ENCODE peak calls at places on chromosomes 12 and 14, in nine cellular contexts. U is tibial artery; Y is suprapubic skin; O is uterus; N is ovary; T is effector memory CD4-positive, alpha-beta T cell; G is cardiac muscle cell; D is DND-41; M is CD4-positive, CD25-positive, alpha-beta regulatory T cell. R is an unnamed sample.

GRCh38 chr14:24285351-24285750 is 14.0 kb upstream of the RABGGTA start:
- DNase-seq in Y (no peak), U (no peak), G (no peak), T (no peak), M (no peak), N (no peak), O (no peak), D (no peak), R (no peak)

GRCh38 chr12:14874882-14875281 is 10.8 kb downstream of the MGP start:
- DNase-seq in D (no peak), G (no peak), T (no peak), Y (no peak), N (no peak), O (no peak), M (no peak), U (no peak), R (no peak)

GRCh38 chr12:58414398-58414871 is 473.1 kb downstream of the ATP23 start:
- DNase-seq in Y (no peak), N (no peak), O (no peak), G (peak; percentile 65), M (no peak), U (no peak), T (no peak), D (no peak), R (no peak)

GRCh38 chr14:75051556-75051899 is 261 bp upstream of the MLH3 start:
- DNase-seq in Y (no peak), T (no peak), O (no peak), M (no peak), G (no peak), N (no peak), D (no peak), U (no peak), R (no peak)

GRCh38 chr14:61107896-61108295 is 126.9 kb downstream of the SLC38A6 start:
- DNase-seq in G (no peak), U (no peak), M (no peak), O (no peak), T (no peak), D (no peak), N (no peak), Y (no peak), R (no peak)

GRCh38 chr14:33357225-33358010 is 418.7 kb downstream of the NPAS3 start:
- DNase-seq in N (no peak), D (no peak), M (no peak), O (no peak), T (no peak), Y (no peak), U (no peak), G (peak; percentile 31), R (no peak)

GRCh38 chr12:113470871-113471618 is 626 bp downstream of the LHX5 start:
- DNase-seq in O (no peak), M (no peak), Y (no peak), T (no peak), U (no peak), N (no peak), D (no peak), G (no peak), R (no peak)

GRCh38 chr14:31449971-31450610 is 7.2 kb downstream of the DTD2 start:
- DNase-seq in N (no peak), Y (no peak), U (no peak), O (no peak), M (no peak), T (no peak), D (no peak), G (peak; percentile 65), R (no peak)

GRCh38 chr12:48032597-48032996 is 28.3 kb upstream of the COL2A1 start:
- DNase-seq in G (peak; percentile 14), M (no peak), D (no peak), N (no peak), U (no peak), T (no peak), O (no peak), Y (no peak), R (no peak)

GRCh38 chr14:96117101-96117897 is 78.1 kb downstream of the C14orf132 start:
- DNase-seq in Y (no peak), D (no peak), O (no peak), T (no peak), M (no peak), N (no peak), G (peak; percentile 27), U (no peak), R (no peak)

GRCh38 chr14:69654109-69654508 is 42.7 kb downstream of the SUSD6 start:
- DNase-seq in D (no peak), U (no peak), T (no peak), Y (no peak), O (no peak), N (no peak), G (no peak), M (no peak), R (no peak)

GRCh38 chr14:76413106-76413961 is 37.4 kb downstream of the ESRRB start:
- DNase-seq in U (no peak), G (no peak), M (no peak), D (no peak), O (no peak), N (no peak), Y (no peak), T (no peak), R (no peak)

GRCh38 chr14:22007278-22008097 is 333.9 kb upstream of the OR4E1 start:
- DNase-seq in Y (no peak), O (no peak), U (no peak), G (no peak), N (no peak), T (no peak), D (no peak), M (no peak), R (no peak)

GRCh38 chr12:1518763-1519516 is 75.4 kb downstream of the FBXL14 start:
- DNase-seq in T (no peak), D (no peak), O (no peak), N (no peak), M (no peak), Y (no peak), U (peak; percentile 54), G (peak; percentile 65), R (no peak)

GRCh38 chr14:102392506-102392905 is 29.8 kb downstream of the TECPR2 start:
- DNase-seq in D (no peak), Y (no peak), O (no peak), G (no peak), T (no peak), U (no peak), M (no peak), N (no peak), R (no peak)

GRCh38 chr14:72262771-72263170 is 330.5 kb downstream of the RGS6 start:
- DNase-seq in D (no peak), G (no peak), Y (no peak), N (no peak), M (no peak), O (no peak), T (no peak), U (no peak), R (no peak)

GRCh38 chr14:68158640-68159039 is 339.1 kb downstream of the RAD51B start:
- DNase-seq in N (no peak), T (no peak), O (no peak), U (no peak), Y (no peak), M (no peak), G (no peak), D (no peak), R (no peak)
- H3K4me3 ChIP-seq in N (no peak overlapping the region), T (no peak overlapping the region), O (no peak overlapping the region), U (no peak overlapping the region), Y (no peak overlapping the region), M (no peak overlapping the region), G (no peak overlapping the region), D (no peak overlapping the region), R (no peak overlapping the region)

DNA sequence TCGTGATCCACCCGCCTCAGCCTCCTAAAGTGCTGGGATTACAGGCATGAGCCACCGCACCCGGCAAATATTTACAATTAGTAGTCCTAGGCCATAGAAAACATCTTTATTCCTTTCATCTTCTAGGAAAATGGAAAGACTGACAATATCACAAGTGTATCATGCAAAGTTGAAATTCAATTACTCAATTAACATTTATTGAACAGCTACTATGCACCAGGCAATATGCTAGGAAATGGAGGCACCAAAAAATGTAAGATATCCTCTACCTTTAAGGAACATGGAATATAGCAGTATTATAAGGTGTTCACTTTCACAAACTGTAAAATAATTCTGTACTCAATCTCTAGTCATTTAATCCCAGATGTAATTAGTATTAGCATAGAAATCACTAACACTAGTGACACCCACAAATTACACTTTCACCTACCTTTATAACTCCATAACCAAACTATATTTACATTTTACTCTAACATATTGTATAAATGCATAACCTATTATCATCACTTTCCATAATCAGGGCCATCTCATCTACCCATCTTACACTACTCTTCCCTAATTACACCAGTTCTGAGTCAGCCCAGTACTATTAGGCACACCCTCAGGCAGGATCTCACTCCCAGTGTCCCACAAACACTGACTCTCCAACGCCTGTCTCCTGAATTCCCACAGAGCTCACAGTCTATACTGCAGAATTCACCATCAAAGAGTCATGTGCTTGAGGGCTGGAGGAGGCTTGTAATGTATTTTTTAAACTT is 10.4 kb downstream of the CORO1C start:
- DNase-seq in D (no peak), T (no peak), U (no peak), O (no peak), G (no peak), M (no peak), N (no peak), Y (no peak), R (no peak)
- H3K4me1 ChIP-seq in D (peaks cover 18% of the 10 kb centered on the region), T (no peaks in the 10 kb centered on the region), U (peaks cover 99% of the 10 kb centered on the region), O (peaks cover 31% of the 10 kb centered on the region), G (peaks cover 23% of the 10 kb centered on the region), M (no peaks in the 10 kb centered on the region), N (peaks cover 7% of the 10 kb centered on the region), Y (peaks cover 58% of the 10 kb centered on the region), R (peaks cover 94% of the 10 kb centered on the region)

DNA sequence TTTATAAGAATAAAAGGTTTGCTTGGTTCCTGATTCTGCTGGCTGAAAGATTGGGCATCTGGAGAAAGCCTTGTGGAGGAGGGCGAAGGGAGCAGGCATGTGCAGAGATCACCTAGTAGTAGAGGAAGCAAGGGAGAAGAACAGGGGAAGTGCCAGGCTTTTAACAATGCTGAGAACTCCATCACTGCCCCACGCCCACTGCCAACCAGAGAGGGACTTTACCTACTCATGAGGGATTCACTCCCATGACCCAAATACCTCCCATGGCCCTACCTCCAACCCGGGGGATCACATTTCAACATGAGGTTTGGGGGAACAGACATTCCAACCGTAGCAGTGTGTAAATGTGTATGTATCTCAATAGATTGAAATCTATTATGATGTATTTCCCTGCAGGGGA is 360.3 kb downstream of the GLT1D1 start:
- DNase-seq in U (no peak), M (no peak), Y (no peak), T (no peak), N (no peak), O (no peak), G (no peak), D (no peak), R (no peak)
- H3K9me3 ChIP-seq in U (no peaks in the 10 kb centered on the region), M (no peaks in the 10 kb centered on the region), Y (peaks cover 5% of the 10 kb centered on the region), T (no peaks in the 10 kb centered on the region), N (no peaks in the 10 kb centered on the region), O (no peaks in the 10 kb centered on the region), G (no peaks in the 10 kb centered on the region), D (peaks cover 13% of the 10 kb centered on the region), R (peaks cover 31% of the 10 kb centered on the region)

DNA sequence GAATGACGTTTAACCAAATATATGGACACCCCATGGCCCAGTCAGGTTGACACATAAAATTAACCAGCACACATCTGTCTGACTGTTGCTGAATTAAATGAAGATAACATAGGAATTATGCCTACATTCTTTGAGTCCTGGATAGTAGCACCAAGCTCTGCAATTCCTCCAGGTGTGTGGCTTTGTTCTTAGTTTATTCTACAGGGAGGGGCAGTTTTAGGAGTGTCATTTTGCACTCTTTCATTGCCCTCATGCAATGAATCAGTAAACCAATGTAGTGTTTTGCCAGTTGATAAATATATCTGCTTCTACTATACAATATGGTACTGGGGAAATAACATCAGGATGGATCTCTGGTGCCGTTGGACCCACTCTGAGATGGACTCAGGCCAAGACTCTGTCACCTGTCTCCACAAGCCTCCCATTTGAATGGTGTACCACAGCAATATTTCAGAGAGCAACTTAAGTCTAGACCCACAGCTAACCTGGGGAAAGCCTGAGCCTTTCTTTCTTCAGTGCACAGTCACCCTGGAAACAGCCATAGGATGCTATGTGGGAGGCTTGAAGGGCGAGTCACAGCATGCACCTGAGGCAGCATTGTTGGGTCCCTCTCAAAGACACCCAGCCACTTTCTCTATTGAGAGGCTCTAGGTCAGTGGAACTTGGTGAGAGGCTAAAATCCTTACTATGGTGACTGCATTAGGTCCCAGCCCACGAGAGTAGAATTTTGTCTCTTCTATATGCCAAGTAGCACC is 73.2 kb downstream of the ANO4 start:
- DNase-seq in D (no peak), Y (no peak), M (no peak), G (no peak), N (no peak), U (no peak), T (no peak), O (no peak), R (no peak)
- H3K4me3 ChIP-seq in D (no peak overlapping the region), Y (no peak overlapping the region), M (no peak overlapping the region), G (no peak overlapping the region), N (no peak overlapping the region), U (no peak overlapping the region), T (no peak overlapping the region), O (no peak overlapping the region), R (no peak overlapping the region)